ENCODE peak calls at places on chromosomes 3 and 15, in eight cellular contexts. E is suprapubic skin; W is naive thymus-derived CD4-positive, alpha-beta T cell; S is GM23338; X is adipocyte; T is fibroblast of lung; F is left ventricle myocardium inferior; J is endodermal cell. A is an unnamed sample. For H3K4me1, the result is how much of the 10 kb centered on the place peaks cover.

GRCh38 chr15:64112904-64113303 is 17.1 kb downstream of the SNX1 start:
- DNase-seq in E (no peak), W (no peak), S (no peak), X (peak), T (no peak), F (no peak), J (no peak), A (no peak)

GRCh38 chr3:46498916-46499519 is 1.2 kb downstream of the RTP3 start:
- DNase-seq in E (no peak), W (no peak), S (no peak), X (no peak), T (no peak), F (no peak), J (no peak), A (no peak)

GRCh38 chr3:60085649-60086048 is 1035.8 kb upstream of the CFAP20DC start:
- DNase-seq in E (no peak), W (no peak), S (no peak), X (no peak), T (no peak), F (no peak), J (no peak), A (no peak)

GRCh38 chr3:123346041-123346440 is 102.8 kb downstream of the ADCY5 start:
- DNase-seq in E (peak), W (no peak), S (no peak), X (no peak), T (no peak), F (no peak), J (peak), A (no peak)

GRCh38 chr3:187802928-187803259 is 57.6 kb upstream of the BCL6 start:
- DNase-seq in E (no peak), W (no peak), S (no peak), X (no peak), T (no peak), F (no peak), J (no peak), A (no peak)

GRCh38 chr3:35965908-35966307 is 326.6 kb downstream of the ARPP21 start:
- DNase-seq in E (no peak), W (no peak), S (peak), X (peak), T (peak), F (no peak), J (no peak), A (peak)

GRCh38 chr3:124299831-124300230 is 307.9 kb upstream of the ROPN1 start:
- DNase-seq in E (no peak), W (no peak), S (no peak), X (no peak), T (no peak), F (no peak), J (no peak), A (no peak)

GRCh38 chr3:28348286-28348636 is 260 bp upstream of the ZCWPW2 start:
- DNase-seq in E (peak), W (no peak), S (no peak), X (peak), T (no peak), F (no peak), J (no peak), A (no peak)

GRCh38 chr15:42374810-42375209 is 15.5 kb downstream of the CAPN3 start:
- DNase-seq in E (no peak), W (no peak), S (no peak), X (no peak), T (no peak), F (no peak), J (no peak), A (no peak)

GRCh38 chr3:84755860-84756259 is 202.9 kb upstream of the CADM2 start:
- DNase-seq in E (no peak), W (no peak), S (no peak), X (no peak), T (no peak), F (no peak), J (no peak), A (no peak)

GRCh38 chr15:64148581-64148980 is 3.0 kb upstream of the SNX22 start:
- DNase-seq in E (no peak), W (no peak), S (no peak), X (no peak), T (no peak), F (no peak), J (no peak), A (no peak)

GRCh38 chr15:66109826-66110225 is 143.7 kb downstream of the MEGF11 start:
- DNase-seq in E (no peak), W (no peak), S (no peak), X (no peak), T (no peak), F (no peak), J (no peak), A (no peak)

GRCh38 chr3:133853063-133853924 is 42.4 kb downstream of the RAB6B start:
- DNase-seq in E (no peak), W (no peak), S (no peak), X (no peak), T (no peak), F (no peak), J (no peak), A (no peak)

GRCh38 chr15:71822890-71823289 is 12.5 kb downstream of the NR2E3 start:
- DNase-seq in E (no peak), W (no peak), S (no peak), X (no peak), T (no peak), F (no peak), J (no peak), A (no peak)

GRCh38 chr3:127734181-127734720 is 61.5 kb downstream of the ABTB1 start:
- DNase-seq in E (no peak), W (no peak), S (no peak), X (no peak), T (no peak), F (no peak), J (no peak), A (no peak)

GRCh38 chr3:73509812-73510211 is 114.9 kb downstream of the PDZRN3 start:
- DNase-seq in E (no peak), W (no peak), S (no peak), X (no peak), T (no peak), F (no peak), J (no peak), A (no peak)

GRCh38 chr3:73510298-73510697 is 114.4 kb downstream of the PDZRN3 start:
- DNase-seq in E (no peak), W (no peak), S (no peak), X (no peak), T (no peak), F (no peak), J (no peak), A (no peak)

GRCh38 chr3:73509066-73509465 is 115.7 kb downstream of the PDZRN3 start:
- DNase-seq in E (no peak), W (no peak), S (no peak), X (no peak), T (no peak), F (no peak), J (no peak), A (no peak)

GRCh38 chr3:73510784-73511183 is 114.0 kb downstream of the PDZRN3 start:
- DNase-seq in E (no peak), W (no peak), S (no peak), X (no peak), T (no peak), F (no peak), J (no peak), A (no peak)

GRCh38 chr3:73508330-73508954 is 116.3 kb downstream of the PDZRN3 start:
- DNase-seq in E (no peak), W (peak), S (peak), X (peak), T (peak), F (no peak), J (peak), A (peak)
- H3K4me1 ChIP-seq in E (under half), W (under half), S (under half), X (under half), T (under half), F (half or more), J (under half), A (under half)

GRCh38 chr3:58521002-58521670 is 15.9 kb downstream of the ACOX2 start:
- DNase-seq in E (no peak), W (no peak), S (no peak), X (no peak), T (no peak), F (no peak), J (peak), A (no peak)
- H3K4me1 ChIP-seq in E (under half), W (under half), S (under half), X (under half), T (under half), F (under half), J (under half), A (under half)

GRCh38 chr3:130743354-130743753 is 3.3 kb downstream of the PIK3R4 start:
- DNase-seq in E (no peak), W (no peak), S (no peak), X (no peak), T (no peak), F (no peak), J (no peak), A (no peak)

GRCh38 chr3:130737622-130738021 is 9.0 kb downstream of the PIK3R4 start:
- DNase-seq in E (no peak), W (no peak), S (no peak), X (no peak), T (no peak), F (no peak), J (no peak), A (no peak)

GRCh38 chr3:130739848-130740247 is 6.8 kb downstream of the PIK3R4 start:
- DNase-seq in E (no peak), W (no peak), S (no peak), X (no peak), T (no peak), F (no peak), J (no peak), A (no peak)

GRCh38 chr3:130746296-130747039 is at the start of gene PIK3R4:
- DNase-seq in E (peak), W (peak), S (peak), X (peak), T (peak), F (peak), J (peak), A (peak)

GRCh38 chr3:130741946-130742610 is 4.6 kb downstream of the PIK3R4 start:
- DNase-seq in E (no peak), W (no peak), S (no peak), X (no peak), T (no peak), F (no peak), J (no peak), A (no peak)
- H3K4me1 ChIP-seq in E (half or more), W (under half), S (under half), X (under half), T (under half), F (half or more), J (under half), A (under half)

GRCh38 chr3:71056327-71056726 is 527.2 kb downstream of the FOXP1 start:
- DNase-seq in E (no peak), W (no peak), S (no peak), X (peak), T (peak), F (no peak), J (no peak), A (no peak)

GRCh38 chr3:71052725-71053124 is 530.8 kb downstream of the FOXP1 start:
- DNase-seq in E (no peak), W (no peak), S (no peak), X (peak), T (no peak), F (no peak), J (no peak), A (no peak)

GRCh38 chr3:71055602-71056001 is 527.9 kb downstream of the FOXP1 start:
- DNase-seq in E (no peak), W (no peak), S (no peak), X (peak), T (peak), F (no peak), J (no peak), A (peak)

GRCh38 chr3:71053495-71053894 is 530.0 kb downstream of the FOXP1 start:
- DNase-seq in E (no peak), W (no peak), S (no peak), X (no peak), T (no peak), F (no peak), J (no peak), A (no peak)

GRCh38 chr3:71054312-71054711 is 529.2 kb downstream of the FOXP1 start:
- DNase-seq in E (no peak), W (no peak), S (no peak), X (no peak), T (no peak), F (no peak), J (no peak), A (no peak)
- H3K4me1 ChIP-seq in E (half or more), W (half or more), S (half or more), X (half or more), T (under half), F (half or more), J (under half), A (half or more)

DNA sequence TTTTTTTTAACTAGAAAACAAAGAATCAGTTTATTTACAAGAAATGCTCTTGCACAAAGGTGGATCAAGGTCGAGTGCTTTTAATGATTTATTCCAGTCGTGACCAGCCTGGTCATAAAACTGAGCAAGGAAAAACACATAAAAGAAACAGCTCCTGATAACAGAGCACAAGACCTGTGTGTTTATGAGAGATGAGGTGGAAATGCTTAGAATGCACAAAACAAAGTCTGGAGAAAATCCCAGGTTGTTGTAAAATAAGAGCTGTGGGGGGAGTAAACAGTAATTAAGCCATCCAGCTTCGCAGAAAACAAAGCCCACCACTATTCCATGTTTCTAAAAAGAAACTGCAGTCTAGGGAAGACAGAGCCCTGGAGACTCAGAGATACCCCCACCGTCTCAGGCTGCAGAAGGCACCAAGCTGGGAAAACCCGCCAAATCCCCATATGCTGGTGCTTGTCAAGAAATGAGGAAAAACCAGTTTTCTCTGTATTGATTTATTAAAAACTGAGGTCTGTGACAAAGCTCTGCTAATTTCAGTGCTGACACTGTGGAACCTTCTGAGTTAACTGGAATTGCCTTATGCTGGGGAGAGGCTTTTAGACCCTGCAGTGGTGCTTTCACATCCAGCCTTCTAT is 139.3 kb downstream of the ADAMTS17 start:
- DNase-seq in E (no peak), W (no peak), S (no peak), X (no peak), T (no peak), F (no peak), J (peak), A (no peak)
- H3K4me1 ChIP-seq in E (under half), W (under half), S (under half), X (under half), T (under half), F (under half), J (under half), A (under half)

GRCh38 chr15:60384526-60385127 is 13.2 kb downstream of the ANXA2 start:
- DNase-seq in E (no peak), W (no peak), S (no peak), X (no peak), T (no peak), F (no peak), J (no peak), A (no peak)
- H3K4me1 ChIP-seq in E (half or more), W (under half), S (under half), X (half or more), T (under half), F (half or more), J (under half), A (under half)

GRCh38 chr3:12997387-12997786 is 75.8 kb downstream of the IQSEC1 start:
- DNase-seq in E (no peak), W (no peak), S (no peak), X (no peak), T (no peak), F (no peak), J (no peak), A (no peak)

GRCh38 chr3:13002398-13003124 is 70.7 kb downstream of the IQSEC1 start:
- DNase-seq in E (peak), W (no peak), S (no peak), X (no peak), T (peak), F (no peak), J (peak), A (peak)

GRCh38 chr3:12996181-12996506 is 77.1 kb downstream of the IQSEC1 start:
- DNase-seq in E (no peak), W (no peak), S (no peak), X (no peak), T (no peak), F (no peak), J (peak), A (no peak)

GRCh38 chr3:12998648-12999047 is 74.6 kb downstream of the IQSEC1 start:
- DNase-seq in E (peak), W (no peak), S (no peak), X (no peak), T (no peak), F (no peak), J (no peak), A (no peak)

GRCh38 chr3:12999147-13000140 is 73.8 kb downstream of the IQSEC1 start:
- DNase-seq in E (peak), W (no peak), S (no peak), X (no peak), T (peak), F (peak), J (no peak), A (peak)
- H3K4me1 ChIP-seq in E (under half), W (under half), S (under half), X (under half), T (under half), F (under half), J (under half), A (under half)

GRCh38 chr3:69090021-69090420 is 5.3 kb downstream of the ARL6IP5 start:
- DNase-seq in E (no peak), W (no peak), S (no peak), X (peak), T (peak), F (no peak), J (no peak), A (no peak)

GRCh38 chr3:69094467-69095205 is 9.9 kb downstream of the ARL6IP5 start:
- DNase-seq in E (no peak), W (no peak), S (no peak), X (peak), T (peak), F (no peak), J (no peak), A (no peak)

GRCh38 chr3:69091389-69092029 is 6.8 kb downstream of the ARL6IP5 start:
- DNase-seq in E (no peak), W (no peak), S (no peak), X (no peak), T (no peak), F (no peak), J (no peak), A (no peak)

GRCh38 chr3:69095636-69096035 is 10.9 kb downstream of the ARL6IP5 start:
- DNase-seq in E (no peak), W (no peak), S (no peak), X (no peak), T (no peak), F (no peak), J (no peak), A (no peak)

GRCh38 chr3:69092030-69092513 is 7.3 kb downstream of the ARL6IP5 start:
- DNase-seq in E (no peak), W (peak), S (no peak), X (no peak), T (peak), F (no peak), J (no peak), A (no peak)
- H3K4me1 ChIP-seq in E (half or more), W (half or more), S (half or more), X (half or more), T (under half), F (half or more), J (under half), A (under half)